ENCODE peak calls at places on chromosome 7, in eight cellular contexts. P is GOT3; T is ACHN; U is T-helper 2 cell treated with Interferon-gamma antibody and Interleukin-4, amounts not matched to agents 5 μg/mL and 100 μg/mL, for 36 hours; K is OCI-M1; E is lung microvascular endothelial cell; L is adrenal gland; V is fibroblast of the conjunctiva. O is an unnamed sample.

GRCh38 chr7:151032936-151033863 is 5.0 kb downstream of the ABCB8 start:
- DNase-seq in L (no peak), P (no peak), E (no peak), K (no peak), T (peak), V (no peak), U (no peak), O (no peak)

GRCh38 chr7:114789161-114789560 is 132.7 kb upstream of the MDFIC start:
- DNase-seq in T (no peak), V (no peak), E (peak), P (no peak), U (no peak), L (no peak), K (no peak), O (peak)

GRCh38 chr7:129805086-129805719 is 147.6 kb downstream of the UBE2H start:
- DNase-seq in T (no peak), K (no peak), L (no peak), E (no peak), U (no peak), P (no peak), V (no peak), O (no peak)

GRCh38 chr7:91080351-91080750 is 183.9 kb upstream of the FZD1 start:
- DNase-seq in U (no peak), L (no peak), P (no peak), V (no peak), K (no peak), E (no peak), T (no peak), O (no peak)

GRCh38 chr7:155495440-155496248 is 37.7 kb downstream of the EN2 start:
- DNase-seq in P (no peak), V (no peak), L (no peak), U (no peak), T (no peak), K (no peak), E (no peak), O (no peak)

GRCh38 chr7:15801041-15801440 is 114.6 kb upstream of the MEOX2 start:
- DNase-seq in T (peak), P (no peak), U (no peak), K (no peak), L (no peak), V (no peak), E (no peak), O (no peak)

GRCh38 chr7:108459922-108460551 is 3.8 kb upstream of the NRCAM start:
- DNase-seq in V (peak), K (peak), T (peak), L (peak), E (peak), U (no peak), P (no peak), O (peak)

GRCh38 chr7:10507032-10507431 is 466.6 kb upstream of the PHF14 start:
- DNase-seq in L (no peak), T (no peak), K (no peak), E (no peak), U (no peak), P (no peak), V (no peak), O (no peak)

GRCh38 chr7:2104107-2104710 is 128.5 kb downstream of the MAD1L1 start:
- DNase-seq in T (peak), L (peak), P (peak), E (peak), U (peak), K (no peak), V (peak), O (peak)

GRCh38 chr7:109579876-109580275 is 1010.2 kb downstream of the DNAJB9 start:
- DNase-seq in T (no peak), P (no peak), L (no peak), E (no peak), U (no peak), V (no peak), K (peak), O (no peak)

GRCh38 chr7:1024331-1024761 is 20.0 kb upstream of the GPR146 start:
- DNase-seq in L (no peak), P (no peak), T (no peak), E (no peak), V (no peak), U (no peak), K (no peak), O (no peak)

GRCh38 chr7:54728411-54728810 is 30.6 kb downstream of the SEC61G start:
- DNase-seq in V (no peak), L (no peak), P (no peak), E (no peak), K (no peak), T (no peak), U (no peak), O (no peak)

GRCh38 chr7:151754142-151754590 is 122.7 kb downstream of the PRKAG2 start:
- DNase-seq in U (no peak), P (peak), L (peak), E (peak), K (peak), T (peak), V (peak), O (peak)

GRCh38 chr7:151990567-151990966 is 34.3 kb downstream of the GALNTL5 start:
- DNase-seq in K (no peak), T (peak), L (no peak), E (peak), U (no peak), V (no peak), P (no peak), O (no peak)

GRCh38 chr7:105224884-105225651 is 163.7 kb downstream of the SRPK2 start:
- DNase-seq in P (no peak), E (peak), T (peak), U (no peak), K (peak), L (no peak), V (peak), O (peak)

GRCh38 chr7:11415101-11415500 is 416.9 kb downstream of the THSD7A start:
- DNase-seq in T (no peak), L (no peak), P (no peak), V (no peak), U (no peak), K (no peak), E (no peak), O (no peak)

GRCh38 chr7:23017303-23017702 is 3.4 kb upstream of the HYCC1 start:
- DNase-seq in V (no peak), T (no peak), K (peak), U (no peak), E (no peak), L (no peak), P (no peak), O (no peak)

GRCh38 chr7:1897076-1897860 is 227.2 kb downstream of the ELFN1 start:
- DNase-seq in L (no peak), V (no peak), P (no peak), T (no peak), K (no peak), U (no peak), E (peak), O (no peak)

GRCh38 chr7:151876112-151876898 is 610 bp downstream of the PRKAG2 start:
- DNase-seq in P (no peak), T (peak), E (peak), V (no peak), U (peak), L (peak), K (peak), O (peak)

GRCh38 chr7:93538061-93538460 is 36.5 kb downstream of the CALCR start:
- DNase-seq in L (no peak), E (no peak), U (no peak), T (no peak), K (no peak), V (no peak), P (no peak), O (no peak)

GRCh38 chr7:158781217-158781975 is 47.9 kb downstream of the ESYT2 start:
- DNase-seq in V (no peak), P (no peak), E (no peak), L (no peak), K (no peak), T (no peak), U (no peak), O (no peak)

GRCh38 chr7:107158028-107158427 is 10.8 kb upstream of the HBP1 start:
- DNase-seq in U (no peak), K (no peak), P (no peak), T (no peak), L (no peak), E (no peak), V (no peak), O (no peak)

GRCh38 chr7:69871213-69871885 is 273.1 kb downstream of the AUTS2 start:
- DNase-seq in U (no peak), K (no peak), E (no peak), P (no peak), T (peak), V (peak), L (no peak), O (no peak)

GRCh38 chr7:46369933-46370654 is 449.0 kb upstream of the IGFBP3 start:
- DNase-seq in L (no peak), P (no peak), U (no peak), V (peak), T (no peak), K (peak), E (peak), O (peak)

O was measured in dermis microvascular lymphatic vessel endothelial cell.